ENCODE peak calls at places on chromosomes 7 and 10, in eight cellular contexts. One of them, this sample, is unnamed.

GRCh38 chr7:2947381-2947780 is 96.3 kb downstream of the CARD11 start:
- DNase-seq in fibroblast of pulmonary artery: no peak
- DNase-seq in stimulated activated CD4-positive, alpha-beta T cell treated with anti-CD3 and anti-CD28 coated beads, Interleukin-2, amount 100 ng/mL, for 48 hours: no peak
- DNase-seq in WTC11: no peak
- DNase-seq in NCI-H69: no peak
- DNase-seq in EH: no peak
- DNase-seq in activated gamma-delta T cell: no peak
- DNase-seq in A172: no peak
- DNase-seq in this sample: no peak

GRCh38 chr7:134741901-134742635 is 37.4 kb upstream of the CALD1 start:
- DNase-seq in fibroblast of pulmonary artery: peak; percentile 83
- DNase-seq in stimulated activated CD4-positive, alpha-beta T cell treated with anti-CD3 and anti-CD28 coated beads, Interleukin-2, amount 100 ng/mL, for 48 hours: no peak
- DNase-seq in WTC11: peak; percentile 62
- DNase-seq in NCI-H69: no peak
- DNase-seq in EH: peak; percentile 99
- DNase-seq in activated gamma-delta T cell: no peak
- DNase-seq in A172: peak; percentile 57
- DNase-seq in this sample: peak; percentile 88

GRCh38 chr7:106068986-106069385 is 43.1 kb downstream of the SYPL1 start:
- DNase-seq in fibroblast of pulmonary artery: no peak
- DNase-seq in stimulated activated CD4-positive, alpha-beta T cell treated with anti-CD3 and anti-CD28 coated beads, Interleukin-2, amount 100 ng/mL, for 48 hours: no peak
- DNase-seq in WTC11: no peak
- DNase-seq in NCI-H69: no peak
- DNase-seq in EH: peak; percentile 37
- DNase-seq in activated gamma-delta T cell: no peak
- DNase-seq in A172: peak; percentile 29
- DNase-seq in this sample: peak; percentile 94

GRCh38 chr10:128151031-128151430 is 24.8 kb upstream of the MKI67 start:
- DNase-seq in fibroblast of pulmonary artery: no peak
- DNase-seq in stimulated activated CD4-positive, alpha-beta T cell treated with anti-CD3 and anti-CD28 coated beads, Interleukin-2, amount 100 ng/mL, for 48 hours: no peak
- DNase-seq in WTC11: no peak
- DNase-seq in NCI-H69: no peak
- DNase-seq in EH: no peak
- DNase-seq in activated gamma-delta T cell: no peak
- DNase-seq in A172: no peak
- DNase-seq in this sample: no peak

GRCh38 chr7:1340640-1341360 is 108.1 kb downstream of the UNCX start:
- DNase-seq in fibroblast of pulmonary artery: no peak
- DNase-seq in stimulated activated CD4-positive, alpha-beta T cell treated with anti-CD3 and anti-CD28 coated beads, Interleukin-2, amount 100 ng/mL, for 48 hours: no peak
- DNase-seq in WTC11: no peak
- DNase-seq in NCI-H69: no peak
- DNase-seq in EH: no peak
- DNase-seq in activated gamma-delta T cell: no peak
- DNase-seq in A172: no peak
- DNase-seq in this sample: no peak

GRCh38 chr10:113045155-113046055 is 95.4 kb downstream of the TCF7L2 start:
- DNase-seq in fibroblast of pulmonary artery: peak; percentile 89
- DNase-seq in stimulated activated CD4-positive, alpha-beta T cell treated with anti-CD3 and anti-CD28 coated beads, Interleukin-2, amount 100 ng/mL, for 48 hours: no peak
- DNase-seq in WTC11: no peak
- DNase-seq in NCI-H69: no peak
- DNase-seq in EH: peak; percentile 93
- DNase-seq in activated gamma-delta T cell: no peak
- DNase-seq in A172: peak; percentile 78
- DNase-seq in this sample: peak; percentile 71

GRCh38 chr7:48419401-48419800 is 248.1 kb downstream of the ABCA13 start:
- DNase-seq in fibroblast of pulmonary artery: no peak
- DNase-seq in stimulated activated CD4-positive, alpha-beta T cell treated with anti-CD3 and anti-CD28 coated beads, Interleukin-2, amount 100 ng/mL, for 48 hours: no peak
- DNase-seq in WTC11: no peak
- DNase-seq in NCI-H69: no peak
- DNase-seq in EH: no peak
- DNase-seq in activated gamma-delta T cell: no peak
- DNase-seq in A172: no peak
- DNase-seq in this sample: no peak

GRCh38 chr10:15150563-15150962 is 17.9 kb downstream of the NMT2 start:
- DNase-seq in fibroblast of pulmonary artery: no peak
- DNase-seq in stimulated activated CD4-positive, alpha-beta T cell treated with anti-CD3 and anti-CD28 coated beads, Interleukin-2, amount 100 ng/mL, for 48 hours: no peak
- DNase-seq in WTC11: no peak
- DNase-seq in NCI-H69: peak; percentile 22
- DNase-seq in EH: no peak
- DNase-seq in activated gamma-delta T cell: no peak
- DNase-seq in A172: no peak
- DNase-seq in this sample: no peak

GRCh38 chr10:69405221-69405620 is 11.5 kb downstream of the TACR2 start:
- DNase-seq in fibroblast of pulmonary artery: no peak
- DNase-seq in stimulated activated CD4-positive, alpha-beta T cell treated with anti-CD3 and anti-CD28 coated beads, Interleukin-2, amount 100 ng/mL, for 48 hours: no peak
- DNase-seq in WTC11: no peak
- DNase-seq in NCI-H69: no peak
- DNase-seq in EH: no peak
- DNase-seq in activated gamma-delta T cell: no peak
- DNase-seq in A172: no peak
- DNase-seq in this sample: no peak

GRCh38 chr7:131327049-131327625 is 539 bp upstream of the MKLN1 start:
- DNase-seq in fibroblast of pulmonary artery: peak; percentile 84
- DNase-seq in stimulated activated CD4-positive, alpha-beta T cell treated with anti-CD3 and anti-CD28 coated beads, Interleukin-2, amount 100 ng/mL, for 48 hours: peak; percentile 15
- DNase-seq in WTC11: no peak
- DNase-seq in NCI-H69: peak; percentile 73
- DNase-seq in EH: peak; percentile 83
- DNase-seq in activated gamma-delta T cell: no peak
- DNase-seq in A172: peak; percentile 62
- DNase-seq in this sample: peak; percentile 77

GRCh38 chr10:119253433-119254174 is 46.2 kb downstream of the GRK5 start:
- DNase-seq in fibroblast of pulmonary artery: peak; percentile 92
- DNase-seq in stimulated activated CD4-positive, alpha-beta T cell treated with anti-CD3 and anti-CD28 coated beads, Interleukin-2, amount 100 ng/mL, for 48 hours: peak; percentile 53
- DNase-seq in WTC11: peak; percentile 20
- DNase-seq in NCI-H69: no peak
- DNase-seq in EH: peak; percentile 98
- DNase-seq in activated gamma-delta T cell: no peak
- DNase-seq in A172: peak; percentile 93
- DNase-seq in this sample: peak; percentile 92

GRCh38 chr10:132112611-132113010 is 46.9 kb downstream of the JAKMIP3 start:
- DNase-seq in fibroblast of pulmonary artery: no peak
- DNase-seq in stimulated activated CD4-positive, alpha-beta T cell treated with anti-CD3 and anti-CD28 coated beads, Interleukin-2, amount 100 ng/mL, for 48 hours: no peak
- DNase-seq in WTC11: no peak
- DNase-seq in NCI-H69: no peak
- DNase-seq in EH: no peak
- DNase-seq in activated gamma-delta T cell: no peak
- DNase-seq in A172: no peak
- DNase-seq in this sample: no peak

GRCh38 chr10:60208676-60209269 is 180.9 kb downstream of the ANK3 start:
- DNase-seq in fibroblast of pulmonary artery: peak; percentile 65
- DNase-seq in stimulated activated CD4-positive, alpha-beta T cell treated with anti-CD3 and anti-CD28 coated beads, Interleukin-2, amount 100 ng/mL, for 48 hours: no peak
- DNase-seq in WTC11: no peak
- DNase-seq in NCI-H69: peak; percentile 55
- DNase-seq in EH: peak; percentile 52
- DNase-seq in activated gamma-delta T cell: no peak
- DNase-seq in A172: peak; percentile 33
- DNase-seq in this sample: peak; percentile 57

GRCh38 chr7:128687131-128687530 is 15.0 kb downstream of the GARIN1A start:
- DNase-seq in fibroblast of pulmonary artery: no peak
- DNase-seq in stimulated activated CD4-positive, alpha-beta T cell treated with anti-CD3 and anti-CD28 coated beads, Interleukin-2, amount 100 ng/mL, for 48 hours: no peak
- DNase-seq in WTC11: no peak
- DNase-seq in NCI-H69: no peak
- DNase-seq in EH: no peak
- DNase-seq in activated gamma-delta T cell: no peak
- DNase-seq in A172: no peak
- DNase-seq in this sample: peak; percentile 67

GRCh38 chr7:104845541-104845940 is 168.5 kb upstream of the KMT2E start:
- DNase-seq in fibroblast of pulmonary artery: no peak
- DNase-seq in stimulated activated CD4-positive, alpha-beta T cell treated with anti-CD3 and anti-CD28 coated beads, Interleukin-2, amount 100 ng/mL, for 48 hours: no peak
- DNase-seq in WTC11: no peak
- DNase-seq in NCI-H69: peak; percentile 18
- DNase-seq in EH: no peak
- DNase-seq in activated gamma-delta T cell: no peak
- DNase-seq in A172: no peak
- DNase-seq in this sample: no peak

GRCh38 chr10:64286533-64286932 is 765.3 kb downstream of the REEP3 start:
- DNase-seq in fibroblast of pulmonary artery: no peak
- DNase-seq in stimulated activated CD4-positive, alpha-beta T cell treated with anti-CD3 and anti-CD28 coated beads, Interleukin-2, amount 100 ng/mL, for 48 hours: no peak
- DNase-seq in WTC11: no peak
- DNase-seq in NCI-H69: no peak
- DNase-seq in EH: no peak
- DNase-seq in activated gamma-delta T cell: no peak
- DNase-seq in A172: no peak
- DNase-seq in this sample: no peak

GRCh38 chr7:129923709-129924108 is 29.1 kb downstream of the UBE2H start:
- DNase-seq in fibroblast of pulmonary artery: peak; percentile 72
- DNase-seq in stimulated activated CD4-positive, alpha-beta T cell treated with anti-CD3 and anti-CD28 coated beads, Interleukin-2, amount 100 ng/mL, for 48 hours: no peak
- DNase-seq in WTC11: no peak
- DNase-seq in NCI-H69: no peak
- DNase-seq in EH: peak; percentile 80
- DNase-seq in activated gamma-delta T cell: no peak
- DNase-seq in A172: peak; percentile 29
- DNase-seq in this sample: peak; percentile 24

GRCh38 chr10:15370212-15370740 is 813 bp downstream of the FAM171A1 start:
- DNase-seq in fibroblast of pulmonary artery: peak; percentile 21
- DNase-seq in stimulated activated CD4-positive, alpha-beta T cell treated with anti-CD3 and anti-CD28 coated beads, Interleukin-2, amount 100 ng/mL, for 48 hours: peak; percentile 4
- DNase-seq in WTC11: peak; percentile 17
- DNase-seq in NCI-H69: peak; percentile 50
- DNase-seq in EH: peak; percentile 35
- DNase-seq in activated gamma-delta T cell: peak; percentile 17
- DNase-seq in A172: no peak
- DNase-seq in this sample: peak; percentile 36

GRCh38 chr10:28432210-28432676 is 100.7 kb upstream of the WAC start:
- DNase-seq in fibroblast of pulmonary artery: peak; percentile 79
- DNase-seq in stimulated activated CD4-positive, alpha-beta T cell treated with anti-CD3 and anti-CD28 coated beads, Interleukin-2, amount 100 ng/mL, for 48 hours: peak; percentile 20
- DNase-seq in WTC11: peak; percentile 46
- DNase-seq in NCI-H69: peak; percentile 66
- DNase-seq in EH: peak; percentile 81
- DNase-seq in activated gamma-delta T cell: no peak
- DNase-seq in A172: peak; percentile 83
- DNase-seq in this sample: peak; percentile 75

GRCh38 chr7:152968003-152968402 is 208.5 kb downstream of the ACTR3B start:
- DNase-seq in fibroblast of pulmonary artery: no peak
- DNase-seq in stimulated activated CD4-positive, alpha-beta T cell treated with anti-CD3 and anti-CD28 coated beads, Interleukin-2, amount 100 ng/mL, for 48 hours: no peak
- DNase-seq in WTC11: no peak
- DNase-seq in NCI-H69: peak; percentile 71
- DNase-seq in EH: peak; percentile 8
- DNase-seq in activated gamma-delta T cell: no peak
- DNase-seq in A172: no peak
- DNase-seq in this sample: peak; percentile 33

GRCh38 chr10:126851414-126851813 is 53.8 kb upstream of the DOCK1 start:
- DNase-seq in fibroblast of pulmonary artery: no peak
- DNase-seq in stimulated activated CD4-positive, alpha-beta T cell treated with anti-CD3 and anti-CD28 coated beads, Interleukin-2, amount 100 ng/mL, for 48 hours: no peak
- DNase-seq in WTC11: no peak
- DNase-seq in NCI-H69: no peak
- DNase-seq in EH: no peak
- DNase-seq in activated gamma-delta T cell: no peak
- DNase-seq in A172: no peak
- DNase-seq in this sample: no peak